ENCODE peak calls at places on chromosomes 5 and 9, in six cellular contexts. Z is fibroblast of pulmonary artery, E is GM23338, U is RWPE1, W is NB4, D is progenitor cell of endocrine pancreas. X is an unnamed sample.

GRCh38 chr5:68424799-68425537 is 209.4 kb downstream of the PIK3R1 start:
- DNase-seq in W (peak; percentile 77), U (peak; percentile 27), Z (peak; percentile 33), E (no peak), D (no peak), X (no peak)

GRCh38 chr5:15499528-15500325 is at the start of gene FBXL7:
- DNase-seq in E (peak; percentile 94), D (peak; percentile 66), U (peak; percentile 36), Z (peak; percentile 82), W (no peak), X (no peak)

GRCh38 chr9:33921967-33922895 is 105.3 kb downstream of the UBE2R2 start:
- DNase-seq in U (peak; percentile 32), D (no peak), W (peak; percentile 69), E (peak; percentile 75), Z (peak; percentile 33), X (no peak)

GRCh38 chr5:122775713-122776084 is 819 bp downstream of the SNX2 start:
- DNase-seq in Z (peak; percentile 30), D (no peak), E (no peak), U (no peak), W (peak; percentile 71), X (no peak)

GRCh38 chr9:84697494-84698114 is 28.1 kb downstream of the NTRK2 start:
- DNase-seq in W (peak; percentile 42), E (peak; percentile 94), D (peak; percentile 59), U (peak; percentile 65), Z (peak; percentile 58), X (no peak)

GRCh38 chr5:164555809-164556208 is 1050.4 kb downstream of the MAT2B start:
- DNase-seq in D (no peak), W (no peak), U (peak; percentile 12), E (no peak), Z (peak; percentile 29), X (no peak)

GRCh38 chr5:9058666-9059065 is 487.2 kb downstream of the SEMA5A start:
- DNase-seq in U (no peak), D (no peak), E (no peak), Z (no peak), W (no peak), X (no peak)

GRCh38 chr5:19855929-19856328 is 132.1 kb downstream of the CDH18 start:
- DNase-seq in D (no peak), U (no peak), E (no peak), Z (no peak), W (no peak), X (no peak)

GRCh38 chr9:104494808-104495207 is 9.3 kb upstream of the OR13F1 start:
- DNase-seq in W (peak; percentile 16), U (peak; percentile 51), D (no peak), Z (no peak), E (peak; percentile 65), X (no peak)

GRCh38 chr5:96743065-96743768 is 64.5 kb downstream of the ERAP1 start:
- DNase-seq in U (peak; percentile 34), D (no peak), Z (peak; percentile 62), E (peak; percentile 10), W (peak; percentile 43), X (no peak)

GRCh38 chr5:68028131-68028727 is 187.3 kb upstream of the PIK3R1 start:
- DNase-seq in Z (no peak), E (no peak), U (no peak), D (no peak), W (no peak), X (no peak)

GRCh38 chr5:50808406-50808805 is 142.0 kb downstream of the PARP8 start:
- DNase-seq in D (no peak), Z (no peak), W (no peak), E (no peak), U (no peak), X (no peak)

GRCh38 chr5:63931841-63932240 is 30.4 kb downstream of the HTR1A start:
- DNase-seq in W (no peak), U (no peak), E (no peak), D (no peak), Z (no peak), X (no peak)

GRCh38 chr5:56375011-56375410 is 141.9 kb upstream of the ANKRD55 start:
- DNase-seq in Z (no peak), E (no peak), D (no peak), U (no peak), W (no peak), X (no peak)

GRCh38 chr9:33952066-33952465 is 96.6 kb downstream of the UBAP2 start:
- DNase-seq in U (no peak), Z (no peak), W (peak; percentile 41), E (no peak), D (no peak), X (no peak)

GRCh38 chr5:148747536-148747906 is 78.9 kb upstream of the ADRB2 start:
- DNase-seq in Z (no peak), E (no peak), W (no peak), D (no peak), U (no peak), X (no peak)

GRCh38 chr5:111461261-111461671 is 51.1 kb downstream of the STARD4 start:
- DNase-seq in U (peak; percentile 62), E (peak; percentile 75), Z (peak; percentile 65), D (no peak), W (no peak), X (no peak)

GRCh38 chr5:43336159-43336558 is 22.9 kb upstream of the HMGCS1 start:
- DNase-seq in W (peak; percentile 48), Z (no peak), U (no peak), E (no peak), D (no peak), X (no peak)

GRCh38 chr5:173028811-173029327 is 27.3 kb upstream of the CREBRF start:
- DNase-seq in Z (no peak), W (no peak), D (no peak), E (no peak), U (no peak), X (no peak)

GRCh38 chr9:32665101-32665500 is 29.6 kb upstream of the TAF1L start:
- DNase-seq in Z (peak; percentile 18), W (no peak), D (no peak), E (no peak), U (peak; percentile 59), X (peak; percentile 31)

GRCh38 chr5:73482383-73483193 is 15.7 kb upstream of the BTF3 start:
- DNase-seq in D (no peak), Z (peak; percentile 34), U (no peak), W (no peak), E (no peak), X (no peak)

GRCh38 chr9:91458905-91459304 is 35.3 kb upstream of the NFIL3 start:
- DNase-seq in D (no peak), W (no peak), Z (no peak), E (no peak), U (no peak), X (no peak)

GRCh38 chr9:80698725-80699124 is 990.6 kb downstream of the TLE1 start:
- DNase-seq in Z (no peak), E (no peak), W (no peak), D (no peak), U (no peak), X (no peak)

GRCh38 chr9:136655244-136656225 is 7.2 kb upstream of the EGFL7 start:
- DNase-seq in D (no peak), W (no peak), Z (peak; percentile 69), E (no peak), U (no peak), X (no peak)

DNA sequence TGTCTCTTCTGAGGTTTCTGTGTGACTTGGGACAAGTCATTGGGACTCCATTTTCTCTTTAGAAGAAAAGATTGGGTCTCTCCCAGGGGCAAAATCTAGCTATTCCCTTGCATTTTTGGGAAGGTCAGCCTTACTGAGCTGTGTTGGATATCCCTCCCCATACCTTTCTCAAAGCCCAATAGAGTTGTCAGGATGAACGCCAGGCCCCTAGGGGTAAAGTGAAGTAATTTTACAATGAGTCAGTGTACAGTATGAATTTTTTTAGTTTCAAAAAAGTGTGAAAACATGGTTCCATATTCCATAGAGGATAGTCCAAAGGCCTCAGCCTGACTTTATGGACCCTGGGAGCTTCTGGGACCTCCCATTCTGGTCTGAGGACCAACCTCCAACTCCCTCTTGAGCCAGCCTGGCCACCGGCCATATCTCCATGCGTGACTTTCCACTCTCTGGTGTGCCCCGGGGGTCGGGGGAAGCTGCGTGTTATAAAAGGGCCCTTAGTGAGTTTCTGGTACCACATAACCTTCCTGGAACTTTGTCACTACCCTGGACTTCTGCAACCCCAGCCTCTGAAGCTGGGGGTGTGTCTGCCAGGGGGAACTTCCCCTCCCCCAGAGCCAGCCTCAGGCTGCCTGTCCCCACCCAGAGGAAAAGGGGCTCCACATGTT is 52.5 kb upstream of the SYNPO start:
- DNase-seq in D (no peak), W (no peak), Z (no peak), E (no peak), U (peak; percentile 52), X (no peak)
- TF ChIP-seq CTCF in D (no peak), W (no peak), Z (peak; percentile 4), E (no peak), U (no peak), X (no peak)

DNA sequence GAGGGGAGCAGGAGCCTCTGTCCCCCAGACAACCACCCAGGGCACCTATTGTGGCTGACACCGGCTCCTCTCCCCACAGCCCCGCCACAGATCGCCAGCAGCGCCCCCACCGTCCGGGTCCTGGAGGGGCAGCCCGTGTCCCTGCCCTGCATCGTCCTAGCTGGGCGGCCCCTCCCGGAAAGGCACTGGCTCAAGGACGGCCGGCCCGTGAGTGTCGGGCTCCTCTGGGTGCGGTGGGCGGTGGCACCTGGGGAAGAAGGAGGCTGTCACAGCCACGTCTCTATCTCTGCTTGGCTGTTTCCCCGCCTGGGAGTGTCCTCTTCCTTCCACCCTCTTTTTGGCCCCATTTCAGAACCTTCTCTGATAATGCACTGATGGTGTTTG is 55.1 kb downstream of the HMCN2 start:
- DNase-seq in D (no peak), E (peak; percentile 75), W (peak; percentile 16), Z (no peak), U (peak; percentile 62), X (no peak)
- TF ChIP-seq CTCF in D (no peak), E (peak; percentile 75), W (peak; percentile 3), Z (no peak), U (peak; percentile 39), X (no peak)

DNA sequence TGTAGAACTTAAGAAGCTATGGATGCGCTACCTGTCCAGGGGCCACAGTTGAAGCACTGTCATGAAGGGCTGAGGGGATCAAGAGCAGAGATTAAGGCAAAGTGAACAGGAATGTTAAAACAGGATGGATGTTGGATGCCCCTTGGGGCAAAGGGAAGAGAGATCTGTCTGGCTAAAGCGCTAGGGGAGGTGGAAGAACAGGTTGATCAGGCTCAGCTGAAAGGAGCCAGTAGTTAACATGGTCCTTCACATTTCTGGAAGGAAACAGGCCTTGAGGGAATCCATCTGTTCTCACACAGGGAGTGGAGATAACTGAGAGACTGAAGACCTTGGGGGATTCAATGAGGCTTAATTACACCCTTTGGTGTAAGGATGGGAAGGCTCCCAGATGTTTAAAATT is 5.9 kb downstream of the HAPLN1 start:
- DNase-seq in U (no peak), W (no peak), D (no peak), E (peak; percentile 52), Z (no peak), X (no peak)
- TF ChIP-seq CTCF in U (no peak), W (no peak), D (no peak), E (no peak), Z (no peak), X (no peak)

GRCh38 chr9:72843525-72844439 is 109.1 kb downstream of the ALDH1A1 start:
- DNase-seq in Z (no peak), U (no peak), E (peak; percentile 68), D (no peak), W (no peak), X (no peak)

GRCh38 chr9:72839140-72839539 is 113.7 kb downstream of the ALDH1A1 start:
- DNase-seq in E (no peak), D (no peak), U (no peak), W (no peak), Z (no peak), X (no peak)

DNA sequence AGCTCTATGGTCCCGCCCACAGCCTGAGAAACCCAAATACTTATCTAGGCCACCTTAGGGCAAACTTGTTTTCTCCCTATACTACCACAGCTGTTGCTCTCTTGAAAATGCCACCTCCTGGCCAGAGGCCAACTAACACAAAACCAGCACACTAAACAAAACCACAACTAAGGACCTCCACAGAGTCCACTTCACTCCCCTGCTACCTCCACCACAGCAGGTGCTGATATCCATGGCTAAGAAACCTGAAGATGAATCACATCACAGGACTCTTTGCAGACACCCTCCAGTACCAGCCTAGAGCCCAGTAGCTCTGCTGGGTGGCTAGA is 108.4 kb downstream of the ALDH1A1 start:
- DNase-seq in E (no peak), W (no peak), D (no peak), Z (no peak), U (no peak), X (no peak)
- TF ChIP-seq CTCF in E (no peak), W (no peak), D (peak; percentile 4), Z (no peak), U (no peak), X (no peak)